ENCODE peak calls at places on chromosomes 16 and 17, in five cellular contexts. F is HepG2, O is sigmoid colon, N is testis, Y is heart left ventricle. J is an unnamed sample. For H3K4me1, the result is how much of the 10 kb centered on the place peaks cover.

GRCh38 chr17:37405955-37406634 is 541 bp downstream of the ACACA start:
- DNase-seq in N (no peak), Y (no peak), F (no peak), O (no peak), J (no peak)

GRCh38 chr17:69223809-69224208 is 4.8 kb downstream of the ABCA10 start:
- DNase-seq in O (no peak), F (peak), Y (no peak), N (no peak), J (no peak)

GRCh38 chr17:78032166-78032565 is 73.7 kb downstream of the TNRC6C start:
- DNase-seq in O (no peak), F (no peak), N (no peak), Y (no peak), J (no peak)

GRCh38 chr16:2919511-2920255 is 8.0 kb downstream of the FLYWCH1 start:
- DNase-seq in Y (no peak), N (peak), F (peak), O (peak), J (peak)

GRCh38 chr17:28112199-28112995 is 69.9 kb downstream of the NLK start:
- DNase-seq in N (no peak), Y (no peak), F (no peak), O (no peak), J (no peak)

GRCh38 chr17:17813725-17814095 is 23.1 kb downstream of the SREBF1 start:
- DNase-seq in N (no peak), O (no peak), F (no peak), Y (no peak), J (no peak)

GRCh38 chr17:66416207-66416940 is 114.0 kb downstream of the PRKCA start:
- DNase-seq in N (no peak), F (no peak), Y (no peak), O (no peak), J (no peak)

GRCh38 chr17:70332811-70333210 is 163.5 kb downstream of the KCNJ2 start:
- DNase-seq in N (no peak), O (no peak), Y (no peak), F (no peak), J (no peak)

GRCh38 chr16:30143347-30143702 is 20.3 kb upstream of the MAPK3 start:
- DNase-seq in N (no peak), O (no peak), F (no peak), Y (no peak), J (no peak)

GRCh38 chr17:30992551-30992950 is 21.7 kb downstream of the RNF135 start:
- DNase-seq in N (no peak), O (no peak), F (no peak), Y (no peak), J (no peak)

DNA sequence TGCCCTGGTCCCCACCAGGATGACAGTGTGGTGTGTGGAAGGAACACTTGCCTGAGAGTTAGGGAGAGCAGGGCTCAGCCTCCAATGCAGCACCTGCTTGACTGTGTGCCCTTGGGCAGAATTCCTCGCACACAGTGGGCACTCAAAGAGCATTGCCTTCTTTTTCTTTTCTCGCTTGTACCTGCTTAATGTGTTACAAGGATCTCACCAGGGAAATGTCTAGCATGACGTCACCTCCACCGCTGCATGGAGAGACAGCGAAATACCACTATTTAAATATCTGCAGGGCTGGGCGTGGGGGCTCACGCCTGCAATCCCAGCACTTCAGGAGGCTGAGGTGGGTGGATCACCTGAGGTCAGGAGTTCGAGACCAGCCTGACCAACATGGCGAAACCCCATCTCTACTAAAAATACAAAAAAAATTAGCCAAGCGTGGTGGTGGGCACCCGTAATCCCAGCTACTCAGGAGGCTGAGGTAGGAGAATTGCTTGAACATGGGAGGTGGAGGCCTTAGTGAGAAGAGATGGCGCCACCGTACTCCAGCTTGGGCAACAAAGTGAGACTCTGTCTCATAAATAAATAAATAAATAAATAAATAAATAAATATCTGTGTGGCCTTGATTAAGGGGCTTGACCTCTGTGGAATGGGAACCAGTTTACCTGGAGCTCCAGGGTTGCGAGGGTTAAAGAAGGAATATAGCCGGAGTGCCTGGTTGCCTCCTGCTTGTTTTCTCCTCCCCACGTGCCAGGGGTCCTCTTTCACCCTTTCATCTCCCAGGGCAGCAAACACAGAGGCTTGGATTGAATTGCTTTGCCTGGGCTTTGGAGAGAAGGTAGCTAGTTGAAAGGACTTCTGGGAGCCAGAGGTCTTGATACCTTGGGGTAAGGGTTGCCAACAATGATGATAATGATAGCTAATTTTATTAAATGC is 16.3 kb downstream of the SNX29 start:
- DNase-seq in F (no peak), N (no peak), O (no peak), Y (no peak), J (no peak)
- H3K27ac ChIP-seq in F (no peak), N (no peak), O (no peak), Y (no peak), J (no peak)

DNA sequence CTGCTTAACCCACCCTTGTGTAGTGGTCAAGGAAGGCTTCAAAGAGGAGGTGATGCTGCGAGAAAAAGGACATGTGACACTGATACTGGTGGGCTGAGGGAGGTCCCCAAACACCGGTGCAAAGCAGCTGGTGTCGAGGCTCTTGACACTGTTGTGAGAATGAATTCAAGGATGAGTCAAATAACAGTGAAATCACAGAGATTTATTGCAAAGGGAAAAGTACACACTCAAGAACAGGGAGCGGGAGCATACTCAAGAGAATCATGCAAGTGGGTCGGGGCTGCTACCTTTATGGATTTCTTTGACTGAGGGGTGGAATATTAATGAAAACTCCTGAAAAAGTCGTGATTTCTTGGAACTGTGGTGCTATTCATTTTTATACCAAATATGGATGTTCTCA is 31.1 kb downstream of the TMEM132E start:
- DNase-seq in Y (no peak), O (no peak), F (no peak), N (no peak), J (no peak)
- H3K4me1 ChIP-seq in Y (under half), O (under half), F (under half), N (under half), J (under half)

GRCh38 chr16:14309001-14309886 is 238.1 kb downstream of the MRTFB start:
- DNase-seq in Y (peak), O (no peak), F (no peak), N (no peak), J (no peak)

GRCh38 chr16:14307059-14307531 is 236.0 kb downstream of the MRTFB start:
- DNase-seq in Y (peak), O (no peak), F (no peak), N (no peak), J (no peak)

GRCh38 chr16:14308357-14308723 is 237.2 kb downstream of the MRTFB start:
- DNase-seq in F (no peak), N (no peak), O (no peak), Y (no peak), J (no peak)

GRCh38 chr16:14306485-14307058 is 235.5 kb downstream of the MRTFB start:
- DNase-seq in Y (no peak), O (no peak), N (no peak), F (no peak), J (no peak)

GRCh38 chr16:14307623-14308356 is 236.7 kb downstream of the MRTFB start:
- DNase-seq in O (no peak), N (no peak), Y (peak), F (no peak), J (peak)
- TF ChIP-seq POLR2A in O (no peak), N (no peak), Y (no peak), F (no peak), J (no peak)

GRCh38 chr16:1781254-1781653 is 1.1 kb downstream of the SPSB3 start:
- DNase-seq in Y (peak), N (no peak), F (no peak), O (no peak), J (no peak)

GRCh38 chr16:1780677-1781072 is 1.7 kb downstream of the SPSB3 start:
- DNase-seq in F (no peak), O (no peak), N (no peak), Y (peak), J (peak)

GRCh38 chr16:1784977-1785845 is 2.5 kb downstream of the NUBP2 start:
- DNase-seq in O (no peak), F (no peak), Y (peak), N (no peak), J (peak)

GRCh38 chr16:1781758-1782407 is 488 bp downstream of the SPSB3 start:
- DNase-seq in O (no peak), N (no peak), Y (peak), F (no peak), J (peak)

DNA sequence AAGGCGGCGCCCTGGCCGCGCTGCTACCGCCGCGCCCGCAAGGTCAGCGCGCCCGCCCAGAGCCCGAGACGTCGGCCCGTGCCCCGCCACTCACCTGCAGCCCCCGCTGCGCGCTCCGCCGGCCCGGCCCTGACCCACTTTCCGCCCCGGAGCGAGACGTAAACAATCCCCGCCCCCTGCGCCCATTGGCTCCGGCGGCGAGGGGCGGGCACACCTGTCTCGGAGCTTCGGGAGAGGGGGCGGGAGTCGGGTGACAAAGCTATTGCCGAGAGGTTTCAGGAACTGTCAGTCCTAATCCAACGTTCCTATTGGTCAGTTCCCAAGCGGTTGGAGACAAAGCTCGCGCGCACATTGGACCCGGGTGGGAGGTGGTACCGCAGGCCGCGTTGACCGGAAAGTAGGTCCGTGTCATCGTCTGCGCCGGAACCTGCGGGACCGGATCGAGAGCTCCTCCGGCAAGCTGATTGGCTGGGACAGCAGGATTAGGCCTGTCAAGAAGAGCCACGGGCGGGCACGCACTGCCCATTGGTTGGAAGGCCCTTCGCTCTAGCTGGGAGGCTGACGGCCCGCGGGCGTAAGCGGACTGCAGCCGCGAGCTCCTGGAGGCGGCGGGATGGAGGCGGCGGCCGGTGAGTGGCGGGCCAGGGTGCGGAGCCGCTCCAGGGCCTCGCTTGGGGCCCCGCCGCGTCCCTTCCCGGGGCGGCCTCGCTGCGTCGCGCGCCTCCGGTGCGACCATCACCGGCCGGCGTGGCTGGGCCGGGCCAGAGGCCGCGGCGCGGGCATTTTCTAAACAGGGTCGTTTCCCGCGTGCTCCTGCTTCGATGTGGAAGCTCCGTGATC is at the start of the genes NUBP2 and SPSB3:
- DNase-seq in F (peak), N (peak), O (peak), Y (peak), J (peak)
- H3K27ac ChIP-seq in F (peak), N (peak), O (peak), Y (peak), J (peak)

GRCh38 chr17:65071861-65072260 is 15.3 kb upstream of the GNA13 start:
- DNase-seq in F (peak), N (no peak), Y (no peak), O (peak), J (no peak)
- H3K4me1 ChIP-seq in F (under half), N (under half), Y (under half), O (under half), J (under half)

GRCh38 chr17:49193513-49194296 is 16.7 kb downstream of the GNGT2 start:
- DNase-seq in Y (no peak), O (peak), F (no peak), N (peak), J (peak)
- TF ChIP-seq POLR2A in Y (no peak), O (no peak), F (no peak), N (no peak), J (peak)

GRCh38 chr16:88528902-88529318 is 41.3 kb upstream of the ZC3H18 start:
- DNase-seq in Y (peak), F (no peak), O (no peak), N (no peak), J (no peak)

GRCh38 chr16:88527937-88528743 is 42.1 kb upstream of the ZC3H18 start:
- DNase-seq in O (no peak), Y (peak), F (no peak), N (no peak), J (no peak)

GRCh38 chr16:88530858-88531203 is 39.4 kb upstream of the ZC3H18 start:
- DNase-seq in O (no peak), N (no peak), Y (no peak), F (no peak), J (no peak)

GRCh38 chr16:88530051-88530857 is 39.9 kb upstream of the ZC3H18 start:
- DNase-seq in Y (peak), N (no peak), F (no peak), O (no peak), J (no peak)

GRCh38 chr16:88529596-88529995 is 40.6 kb upstream of the ZC3H18 start:
- DNase-seq in Y (peak), F (no peak), O (no peak), N (no peak), J (no peak)
- H3K27ac ChIP-seq in Y (no peak), F (no peak), O (no peak), N (no peak), J (no peak)

GRCh38 chr17:81163703-81164413 is 1.4 kb upstream of the PVALEF start:
- DNase-seq in N (no peak), O (no peak), Y (no peak), F (no peak), J (no peak)
- H3K4me1 ChIP-seq in N (under half), O (under half), Y (under half), F (under half), J (under half)